ENCODE peak calls at places on chromosomes 13 and 19, in nine cellular contexts. S is stomach; O is stimulated activated CD4-positive, alpha-beta T cell treated with anti-CD3 and anti-CD28 coated beads, Interleukin-4, amount 100 ng/mL, for 48 hours; F is NCI-H2081; E is astrocyte of the spinal cord; N is stimulated activated CD8-positive, alpha-beta memory T cell treated with anti-CD3 and anti-CD28 coated beads, Interleukin-4, amount 100 ng/mL, for 1 hour; P is fibroblast of mammary gland; M is left cardiac atrium; I is HT1080. T is an unnamed sample.

GRCh38 chr19:17777840-17778620 is 16.9 kb upstream of the B3GNT3 start:
- DNase-seq in S (peak), O (peak), F (no peak), E (peak), N (no peak), P (peak), M (peak), I (no peak), T (peak)

GRCh38 chr13:99273128-99273527 is 14.9 kb upstream of the GPR18 start:
- DNase-seq in S (no peak), O (no peak), F (no peak), E (no peak), N (no peak), P (no peak), M (no peak), I (no peak), T (no peak)

GRCh38 chr13:80059789-80060188 is 281.1 kb downstream of the SPRY2 start:
- DNase-seq in S (no peak), O (no peak), F (no peak), E (no peak), N (no peak), P (no peak), M (no peak), I (no peak), T (no peak)

GRCh38 chr13:46119883-46120614 is 15.2 kb upstream of the CPB2 start:
- DNase-seq in S (no peak), O (no peak), F (no peak), E (peak), N (no peak), P (peak), M (no peak), I (peak), T (peak)

GRCh38 chr19:15614507-15615379 is at the start of gene CYP4F8:
- DNase-seq in S (no peak), O (no peak), F (no peak), E (no peak), N (no peak), P (no peak), M (no peak), I (no peak), T (peak)

GRCh38 chr19:5125797-5126497 is 157.0 kb downstream of the KDM4B start:
- DNase-seq in S (no peak), O (no peak), F (no peak), E (peak), N (no peak), P (no peak), M (no peak), I (no peak), T (peak)

GRCh38 chr19:9917322-9917721 is 19.0 kb downstream of the OLFM2 start:
- DNase-seq in S (peak), O (no peak), F (no peak), E (peak), N (no peak), P (peak), M (no peak), I (peak), T (peak)

GRCh38 chr19:31838163-31838798 is 489.0 kb upstream of the TSHZ3 start:
- DNase-seq in S (no peak), O (no peak), F (no peak), E (no peak), N (no peak), P (no peak), M (no peak), I (no peak), T (no peak)

GRCh38 chr13:43411741-43412140 is 375.0 kb downstream of the ENOX1 start:
- DNase-seq in S (no peak), O (no peak), F (peak), E (peak), N (no peak), P (no peak), M (no peak), I (no peak), T (no peak)

GRCh38 chr19:17303940-17304267 is 679 bp upstream of the ABHD8 start:
- DNase-seq in S (no peak), O (no peak), F (no peak), E (no peak), N (no peak), P (peak), M (no peak), I (no peak), T (no peak)

GRCh38 chr19:29245221-29245620 is 32.3 kb upstream of the UQCRFS1 start:
- DNase-seq in S (no peak), O (no peak), F (no peak), E (no peak), N (no peak), P (no peak), M (no peak), I (no peak), T (no peak)

GRCh38 chr13:79435549-79435948 is 29.5 kb upstream of the RBM26 start:
- DNase-seq in S (no peak), O (no peak), F (no peak), E (peak), N (no peak), P (peak), M (no peak), I (peak), T (peak)

GRCh38 chr13:30212256-30212655 is 95.1 kb downstream of the KATNAL1 start:
- DNase-seq in S (no peak), O (no peak), F (no peak), E (no peak), N (no peak), P (no peak), M (no peak), I (no peak), T (no peak)

GRCh38 chr13:111288276-111288675 is 32.2 kb upstream of the TEX29 start:
- DNase-seq in S (no peak), O (no peak), F (no peak), E (no peak), N (no peak), P (no peak), M (no peak), I (no peak), T (no peak)

GRCh38 chr13:27079421-27079958 is 92.1 kb downstream of the USP12 start:
- DNase-seq in S (no peak), O (no peak), F (no peak), E (peak), N (no peak), P (peak), M (no peak), I (peak), T (peak)